ENCODE peak calls at places on chromosomes 13 and 19, in four cellular contexts. N, P, K and F are unnamed samples.

GRCh38 chr13:50167224-50167947 is 152.1 kb downstream of the KCNRG start:
- DNase-seq in N (no peak), P (no peak), K (no peak), F (no peak)

GRCh38 chr19:42143341-42144234 is 11.3 kb upstream of the POU2F2 start:
- DNase-seq in N (peak), P (peak), K (no peak), F (no peak)

GRCh38 chr19:29666634-29667389 is 1.6 kb downstream of the PLEKHF1 start:
- DNase-seq in N (peak), P (peak), K (no peak), F (peak)

GRCh38 chr13:83618966-83619365 is 263.3 kb downstream of the SLITRK1 start:
- DNase-seq in N (peak), P (no peak), K (no peak), F (no peak)

GRCh38 chr13:51577690-51578089 is 6.6 kb upstream of the WDFY2 start:
- DNase-seq in N (no peak), P (no peak), K (no peak), F (no peak)

GRCh38 chr19:33241530-33242101 is 16.0 kb upstream of the SLC7A10 start:
- DNase-seq in N (no peak), P (peak), K (no peak), F (peak)

GRCh38 chr19:13621413-13621812 is 115.1 kb upstream of the CACNA1A start:
- DNase-seq in N (peak), P (peak), K (peak), F (no peak)

GRCh38 chr13:29540799-29541198 is 54.7 kb downstream of the SLC7A1 start:
- DNase-seq in N (no peak), P (no peak), K (no peak), F (no peak)

GRCh38 chr19:35204799-35205732 is 23.5 kb downstream of the FAM187B start:
- DNase-seq in N (no peak), P (no peak), K (no peak), F (no peak)

GRCh38 chr13:87680298-87680697 is 9.1 kb downstream of the SLITRK5 start:
- DNase-seq in N (no peak), P (no peak), K (no peak), F (no peak)

GRCh38 chr13:29859971-29860370 is 9.6 kb upstream of the UBL3 start:
- DNase-seq in N (peak), P (no peak), K (no peak), F (no peak)

GRCh38 chr13:103839460-103839859 is 773.2 kb upstream of the SLC10A2 start:
- DNase-seq in N (no peak), P (no peak), K (no peak), F (no peak)

GRCh38 chr19:38213911-38214625 is 10.0 kb downstream of the DPF1 start:
- DNase-seq in N (peak), P (no peak), K (peak), F (no peak)

GRCh38 chr19:18785179-18786124 is 5.7 kb downstream of the COMP start:
- DNase-seq in N (peak), P (peak), K (no peak), F (peak)